ENCODE peak calls at places on chromosomes 11 and 22, in ten cellular contexts. X, S, K, W, H, M, J, R, D and Y are unnamed samples.

GRCh38 chr11:75582935-75583709 is 21.1 kb downstream of the SERPINH1 start:
- DNase-seq in K (peak; percentile 78), D (peak; percentile 64), S (peak; percentile 59), J (no peak), X (peak; percentile 80), R (peak; percentile 60), H (no peak), M (peak; percentile 72), W (peak; percentile 69), Y (peak; percentile 54)

GRCh38 chr11:114559425-114560310 is at the start of gene NXPE1:
- DNase-seq in D (no peak), X (no peak), M (no peak), R (no peak), H (no peak), W (no peak), J (no peak), S (no peak), K (no peak), Y (no peak)

GRCh38 chr11:45622283-45622682 is 43.1 kb downstream of the CHST1 start:
- DNase-seq in R (no peak), D (no peak), H (no peak), K (no peak), M (no peak), S (no peak), W (no peak), X (no peak), J (no peak), Y (no peak)

GRCh38 chr11:67441731-67442401 is 1.4 kb downstream of the CORO1B start:
- DNase-seq in X (no peak), W (no peak), S (no peak), H (no peak), J (no peak), K (no peak), D (no peak), M (no peak), R (no peak), Y (no peak)

GRCh38 chr11:32830796-32831195 is 1.1 kb downstream of the PRRG4 start:
- DNase-seq in K (no peak), M (no peak), W (no peak), D (no peak), S (no peak), X (no peak), H (no peak), R (no peak), J (no peak), Y (no peak)

GRCh38 chr22:37186997-37187522 is 987 bp downstream of the C1QTNF6 start:
- DNase-seq in R (no peak), K (no peak), M (peak; percentile 26), J (no peak), W (no peak), H (no peak), D (no peak), X (no peak), S (no peak), Y (no peak)

GRCh38 chr11:35494966-35495365 is 30.4 kb downstream of the PAMR1 start:
- DNase-seq in M (no peak), S (no peak), R (no peak), H (no peak), W (no peak), D (no peak), K (no peak), J (no peak), X (no peak), Y (no peak)

GRCh38 chr22:50062509-50063135 is 4.5 kb upstream of the TTLL8 start:
- DNase-seq in S (no peak), H (no peak), D (no peak), K (no peak), M (no peak), J (no peak), R (no peak), W (no peak), X (no peak), Y (no peak)

GRCh38 chr11:123457187-123457770 is 27.2 kb downstream of the GRAMD1B start:
- DNase-seq in D (no peak), S (no peak), W (peak; percentile 22), K (peak; percentile 49), M (no peak), H (no peak), R (no peak), J (no peak), X (no peak), Y (peak; percentile 38)

GRCh38 chr22:19630614-19631013 is 83.7 kb upstream of the SEPTIN5 start:
- DNase-seq in R (no peak), D (no peak), M (no peak), X (no peak), K (no peak), H (no peak), J (no peak), S (no peak), W (no peak), Y (no peak)

GRCh38 chr22:38014083-38014482 is 29.7 kb upstream of the SOX10 start:
- DNase-seq in S (no peak), D (no peak), M (no peak), W (no peak), X (no peak), K (no peak), R (no peak), J (no peak), H (no peak), Y (no peak)

GRCh38 chr11:119222308-119222707 is 16.2 kb downstream of the CBL start:
- DNase-seq in J (no peak), R (no peak), X (no peak), S (no peak), M (peak; percentile 50), D (peak; percentile 47), H (no peak), W (peak; percentile 65), K (no peak), Y (no peak)